ENCODE peak calls at places on chromosome 1, in seven cellular contexts. Y is activated gamma-delta T cell; C is adrenal gland; S is stimulated activated CD4-positive, alpha-beta T cell treated with anti-CD3 and anti-CD28 coated beads, Interleukin-4, amount 100 ng/mL, for 4 hours; E is endodermal cell; K is left lobe of liver; O is cardiac muscle cell. G is an unnamed sample.

GRCh38 chr1:83033682-83034081 is 965.2 kb downstream of the TTLL7 start:
- DNase-seq in Y (no peak), C (no peak), S (no peak), E (no peak), K (no peak), O (no peak), G (peak)

GRCh38 chr1:56097713-56098112 is 481.6 kb downstream of the PLPP3 start:
- DNase-seq in Y (no peak), C (no peak), S (no peak), E (no peak), K (no peak), O (no peak), G (no peak)

GRCh38 chr1:95071539-95071938 is 1.2 kb downstream of the ALG14 start:
- DNase-seq in Y (no peak), C (no peak), S (no peak), E (no peak), K (no peak), O (no peak), G (no peak)

GRCh38 chr1:181783208-181783607 is 278.3 kb downstream of the ZNF648 start:
- DNase-seq in Y (no peak), C (no peak), S (no peak), E (peak), K (no peak), O (no peak), G (no peak)

GRCh38 chr1:156462954-156463795 is 37.4 kb downstream of the MEF2D start:
- DNase-seq in Y (no peak), C (peak), S (no peak), E (peak), K (no peak), O (no peak), G (no peak)

GRCh38 chr1:154190550-154190949 is 1.4 kb downstream of the TPM3 start:
- DNase-seq in Y (no peak), C (no peak), S (no peak), E (no peak), K (no peak), O (peak), G (no peak)

GRCh38 chr1:115929846-115930245 is 46.5 kb upstream of the SLC22A15 start:
- DNase-seq in Y (no peak), C (peak), S (no peak), E (no peak), K (no peak), O (peak), G (peak)

GRCh38 chr1:14415396-14415795 is 183.1 kb upstream of the KAZN start:
- DNase-seq in Y (no peak), C (no peak), S (no peak), E (peak), K (no peak), O (no peak), G (no peak)

GRCh38 chr1:9729523-9729922 is 78.0 kb downstream of the PIK3CD start:
- DNase-seq in Y (no peak), C (no peak), S (no peak), E (no peak), K (no peak), O (no peak), G (no peak)

GRCh38 chr1:234613992-234614584 is 4.1 kb upstream of the IRF2BP2 start:
- DNase-seq in Y (no peak), C (no peak), S (no peak), E (no peak), K (no peak), O (peak), G (no peak)

GRCh38 chr1:79006564-79006963 is at the start of gene ADGRL4:
- DNase-seq in Y (no peak), C (peak), S (no peak), E (peak), K (peak), O (peak), G (peak)

GRCh38 chr1:5978452-5978851 is 13.8 kb downstream of the NPHP4 start:
- DNase-seq in Y (no peak), C (no peak), S (no peak), E (no peak), K (no peak), O (no peak), G (no peak)

GRCh38 chr1:46333300-46334029 is 7.1 kb upstream of the NSUN4 start:
- DNase-seq in Y (no peak), C (peak), S (no peak), E (peak), K (no peak), O (peak), G (peak)

GRCh38 chr1:4650486-4650885 is 3.9 kb upstream of the AJAP1 start:
- DNase-seq in Y (no peak), C (no peak), S (no peak), E (peak), K (no peak), O (no peak), G (peak)

GRCh38 chr1:182789138-182790076 is at the start of gene NPL:
- DNase-seq in Y (peak), C (peak), S (peak), E (peak), K (peak), O (peak), G (peak)

GRCh38 chr1:209962856-209963255 is 24.8 kb downstream of the SYT14 start:
- DNase-seq in Y (no peak), C (no peak), S (no peak), E (no peak), K (no peak), O (no peak), G (no peak)

GRCh38 chr1:172820759-172821158 is 161.9 kb downstream of the FASLG start:
- DNase-seq in Y (no peak), C (no peak), S (no peak), E (no peak), K (no peak), O (no peak), G (no peak)

GRCh38 chr1:9805006-9805526 is 18.7 kb downstream of the CLSTN1 start:
- DNase-seq in Y (no peak), C (no peak), S (no peak), E (peak), K (no peak), O (no peak), G (peak)

GRCh38 chr1:51750729-51751128 is 127.8 kb downstream of the NRDC start:
- DNase-seq in Y (no peak), C (no peak), S (no peak), E (no peak), K (no peak), O (peak), G (peak)

GRCh38 chr1:21302747-21303715 is 12.8 kb upstream of the ECE1 start:
- DNase-seq in Y (no peak), C (peak), S (no peak), E (peak), K (no peak), O (peak), G (peak)

GRCh38 chr1:35554261-35555211 is 2.7 kb downstream of the KIAA0319L start:
- DNase-seq in Y (no peak), C (no peak), S (no peak), E (no peak), K (no peak), O (peak), G (no peak)

GRCh38 chr1:158803681-158804080 is 22.7 kb upstream of the OR6N2 start:
- DNase-seq in Y (no peak), C (no peak), S (no peak), E (no peak), K (no peak), O (no peak), G (no peak)

GRCh38 chr1:241647658-241648057 is 4.4 kb upstream of the WDR64 start:
- DNase-seq in Y (no peak), C (no peak), S (no peak), E (no peak), K (no peak), O (no peak), G (peak)

GRCh38 chr1:44985747-44986359 is 542 bp downstream of the EIF2B3 start:
- DNase-seq in Y (no peak), C (no peak), S (no peak), E (no peak), K (no peak), O (peak), G (no peak)

GRCh38 chr1:176954242-176954641 is 210.3 kb downstream of the ASTN1 start:
- DNase-seq in Y (no peak), C (no peak), S (no peak), E (no peak), K (no peak), O (peak), G (peak)

GRCh38 chr1:229279242-229279641 is 8.3 kb downstream of the RAB4A start:
- DNase-seq in Y (no peak), C (no peak), S (no peak), E (no peak), K (no peak), O (no peak), G (no peak)

GRCh38 chr1:246785536-246786111 is 61.4 kb downstream of the SCCPDH start:
- DNase-seq in Y (no peak), C (no peak), S (no peak), E (no peak), K (peak), O (no peak), G (peak)

GRCh38 chr1:150925080-150925479 is 1.1 kb upstream of the SETDB1 start:
- DNase-seq in Y (no peak), C (peak), S (no peak), E (no peak), K (no peak), O (peak), G (no peak)

GRCh38 chr1:30868833-30869435 is 39.6 kb downstream of the SDC3 start:
- DNase-seq in Y (no peak), C (no peak), S (no peak), E (no peak), K (no peak), O (no peak), G (no peak)

GRCh38 chr1:60280764-60281278 is 207.3 kb upstream of the C1orf87 start:
- DNase-seq in Y (no peak), C (no peak), S (no peak), E (no peak), K (peak), O (no peak), G (no peak)

GRCh38 chr1:230074762-230075161 is 7.7 kb downstream of the GALNT2 start:
- DNase-seq in Y (no peak), C (no peak), S (no peak), E (no peak), K (no peak), O (no peak), G (no peak)